ENCODE peak calls at places on chromosome 15, in eight cellular contexts. I is suprapubic skin, J is ovary, A is kidney epithelial cell, Q is OCI-LY7, X is astrocyte of the spinal cord, K is adrenal gland, O is WERI-Rb-1. Z is an unnamed sample.
A peak's percentile ranks its signal among the peaks of the same experiment; 100 is the strongest.

GRCh38 chr15:92810418-92811138 is 89.5 kb upstream of the CHD2 start:
- DNase-seq in I (peak; percentile 81), J (peak; percentile 83), A (no peak), Q (peak; percentile 91), X (peak; percentile 83), K (peak; percentile 72), O (peak; percentile 78), Z (peak; percentile 55)

GRCh38 chr15:22850055-22850454 is 11.6 kb downstream of the NIPA2 start:
- DNase-seq in I (no peak), J (no peak), A (no peak), Q (no peak), X (no peak), K (no peak), O (no peak), Z (no peak)

GRCh38 chr15:25727867-25728600 is 135.1 kb downstream of the ATP10A start:
- DNase-seq in I (no peak), J (no peak), A (no peak), Q (no peak), X (no peak), K (no peak), O (no peak), Z (no peak)

GRCh38 chr15:81897011-81897677 is 148.7 kb downstream of the MEX3B start:
- DNase-seq in I (no peak), J (no peak), A (no peak), Q (no peak), X (peak; percentile 67), K (no peak), O (no peak), Z (peak; percentile 59)

GRCh38 chr15:24823473-24823872 is 131.3 kb upstream of the SNRPN start:
- DNase-seq in I (no peak), J (no peak), A (no peak), Q (no peak), X (no peak), K (no peak), O (no peak), Z (no peak)

GRCh38 chr15:58374147-58374546 is 57.6 kb upstream of the LIPC start:
- DNase-seq in I (no peak), J (no peak), A (no peak), Q (no peak), X (no peak), K (no peak), O (no peak), Z (peak; percentile 8)

GRCh38 chr15:62737551-62737950 is 305.0 kb upstream of the TPM1 start:
- DNase-seq in I (no peak), J (no peak), A (no peak), Q (no peak), X (peak; percentile 6), K (no peak), O (no peak), Z (peak; percentile 54)

GRCh38 chr15:50438251-50438650 is 14.0 kb downstream of the USP8 start:
- DNase-seq in I (no peak), J (no peak), A (no peak), Q (no peak), X (no peak), K (no peak), O (no peak), Z (no peak)

GRCh38 chr15:85314139-85314538 is 66.3 kb upstream of the AKAP13 start:
- DNase-seq in I (no peak), J (no peak), A (no peak), Q (no peak), X (peak; percentile 28), K (no peak), O (no peak), Z (peak; percentile 62)

GRCh38 chr15:85318732-85319076 is 61.7 kb upstream of the AKAP13 start:
- DNase-seq in I (no peak), J (no peak), A (no peak), Q (no peak), X (no peak), K (no peak), O (no peak), Z (no peak)

GRCh38 chr15:85316244-85316934 is 64.0 kb upstream of the AKAP13 start:
- DNase-seq in I (no peak), J (no peak), A (no peak), Q (no peak), X (peak; percentile 76), K (no peak), O (no peak), Z (peak; percentile 46)

GRCh38 chr15:85314653-85315052 is 65.8 kb upstream of the AKAP13 start:
- DNase-seq in I (no peak), J (no peak), A (no peak), Q (no peak), X (no peak), K (no peak), O (no peak), Z (peak; percentile 31)

DNA sequence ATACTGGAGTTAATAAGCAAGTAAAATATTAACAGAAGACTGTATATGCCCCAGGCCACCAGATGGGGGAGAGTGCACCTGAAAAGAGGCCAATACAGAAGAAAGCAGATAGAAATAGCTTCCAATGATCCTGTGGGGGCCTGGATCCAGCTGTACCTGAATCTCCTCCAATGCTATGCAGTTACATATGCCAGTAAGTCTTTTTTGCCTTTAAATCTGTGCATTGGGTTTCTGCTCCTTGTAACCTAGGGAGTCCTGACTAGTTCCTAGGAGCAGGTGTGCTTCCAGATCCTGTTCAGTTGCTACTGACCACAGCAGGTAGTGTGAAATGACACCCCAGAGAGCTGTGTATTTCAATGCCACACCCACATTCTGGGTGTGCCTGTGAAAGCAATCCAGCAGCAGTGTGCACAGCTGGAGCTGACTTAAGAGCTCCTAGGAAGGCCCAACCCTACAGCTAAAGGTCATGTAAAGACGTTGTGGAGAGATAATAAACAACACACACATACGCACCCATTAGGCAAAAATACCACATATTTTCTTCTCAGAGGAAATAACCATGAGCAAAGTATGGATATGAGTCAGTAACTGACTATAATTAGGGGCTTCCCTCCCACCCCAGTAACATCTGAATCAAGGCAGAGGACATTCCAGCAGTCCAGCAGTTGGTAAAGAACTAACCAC is 62.2 kb upstream of the AKAP13 start:
- DNase-seq in I (no peak), J (no peak), A (peak; percentile 56), Q (peak; percentile 39), X (peak; percentile 97), K (no peak), O (no peak), Z (peak; percentile 92)
- TF ChIP-seq CTCF in I (no peak), J (no peak), A (peak; percentile 27), Q (peak; percentile 77), X (peak; percentile 22), K (no peak), O (peak; percentile 13), Z (peak; percentile 32)

DNA sequence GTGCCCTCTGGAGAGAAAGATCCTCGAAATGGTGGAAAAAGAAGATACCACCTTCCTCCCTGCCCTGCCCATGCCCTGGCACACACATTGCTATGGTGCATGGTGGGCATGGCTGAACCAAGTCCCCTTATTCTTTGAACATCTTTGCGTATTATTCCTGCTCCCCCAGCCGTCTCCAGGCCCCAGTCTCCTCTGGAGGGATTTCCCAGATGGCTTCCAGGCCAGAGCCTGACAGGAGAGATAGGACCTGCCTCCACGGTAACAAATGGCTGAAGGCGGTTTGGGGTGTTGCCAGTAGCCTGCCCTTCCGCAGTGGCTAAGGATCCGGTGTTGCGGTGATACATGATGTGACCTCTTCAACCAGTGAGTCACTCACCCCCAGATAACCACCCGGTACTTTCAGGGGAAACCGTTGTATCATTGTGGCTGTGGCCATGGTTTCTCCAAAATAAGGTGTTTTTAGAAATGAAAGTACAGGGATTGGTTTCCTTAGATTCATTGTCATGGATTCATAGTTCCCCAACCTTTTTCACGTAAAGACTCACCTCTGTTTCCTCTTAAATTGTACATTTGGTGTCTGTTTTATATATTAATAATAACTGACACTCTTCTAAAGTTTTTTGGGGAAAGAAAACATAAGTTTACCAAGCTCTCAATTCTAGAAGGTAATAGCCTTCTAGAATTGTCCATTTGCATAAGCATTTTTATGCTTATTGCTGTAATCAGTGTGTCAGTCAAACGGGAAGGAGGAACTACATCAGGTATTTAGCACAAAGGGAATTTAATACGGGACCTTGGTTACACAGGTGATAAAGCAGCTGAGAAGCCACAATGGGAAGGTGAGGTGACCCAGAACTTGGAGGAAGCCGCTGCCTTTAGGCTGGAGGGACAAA is 25.9 kb downstream of the SMAD3 start:
- DNase-seq in I (no peak), J (peak; percentile 75), A (peak; percentile 88), Q (no peak), X (peak; percentile 96), K (peak; percentile 92), O (no peak), Z (peak; percentile 76)
- H3K4me3 ChIP-seq in I (no peak overlapping the region), J (no peak overlapping the region), A (no peak overlapping the region), Q (peak overlapping the region; percentile 48), X (no peak overlapping the region), K (no peak overlapping the region), O (no peak overlapping the region), Z (no peak overlapping the region)

DNA sequence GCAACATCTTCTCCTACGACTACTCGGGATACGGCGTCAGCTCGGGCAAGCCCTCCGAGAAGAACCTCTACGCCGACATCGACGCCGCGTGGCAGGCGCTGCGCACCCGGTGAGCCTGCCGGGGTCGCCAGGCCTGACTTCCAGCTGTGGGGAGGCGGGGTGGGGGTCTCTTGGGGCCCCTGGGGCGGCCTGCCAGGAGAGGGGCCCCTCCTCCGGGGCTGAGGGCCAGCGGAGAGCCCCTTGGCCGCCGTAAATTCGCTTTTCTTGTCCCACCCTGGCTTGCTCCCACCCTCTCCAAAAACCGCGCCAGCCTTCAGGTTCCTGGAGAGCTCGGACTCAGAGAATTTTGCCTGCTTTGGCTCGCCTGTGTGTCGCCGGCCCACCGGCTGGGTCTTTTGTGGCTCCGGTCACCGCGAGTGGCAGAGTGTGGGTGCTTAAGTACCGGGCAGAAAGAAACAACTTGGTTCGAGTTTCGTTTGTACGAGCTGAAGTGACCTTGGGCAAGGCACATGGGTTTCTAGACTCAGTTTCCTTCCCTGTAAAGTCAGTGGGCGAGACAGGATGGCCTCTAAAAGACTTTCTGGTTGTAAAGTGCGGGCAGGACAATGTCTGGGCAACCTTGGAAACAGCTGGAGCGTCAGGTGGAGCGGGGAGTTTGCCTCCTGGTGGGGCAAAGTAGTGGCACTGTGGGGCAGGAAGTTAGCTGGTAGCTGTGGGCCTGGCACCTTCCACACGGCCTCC is 971 bp downstream of the ABHD17C start:
- DNase-seq in I (no peak), J (peak; percentile 36), A (no peak), Q (peak; percentile 1), X (peak; percentile 17), K (peak; percentile 2), O (no peak), Z (no peak)
- TF ChIP-seq CTCF in I (peak; percentile 28), J (no peak), A (peak; percentile 30), Q (no peak), X (peak; percentile 34), K (no peak), O (peak; percentile 26), Z (peak; percentile 42)

GRCh38 chr15:74399511-74400312 is 32.3 kb upstream of the CYP11A1 start:
- DNase-seq in I (no peak), J (no peak), A (no peak), Q (peak; percentile 69), X (peak; percentile 87), K (no peak), O (no peak), Z (peak; percentile 81)
- H3K4me3 ChIP-seq in I (no peak overlapping the region), J (no peak overlapping the region), A (no peak overlapping the region), Q (peak overlapping the region; percentile 39), X (no peak overlapping the region), K (no peak overlapping the region), O (no peak overlapping the region), Z (no peak overlapping the region)

GRCh38 chr15:85551221-85551832 is 170.9 kb downstream of the AKAP13 start:
- DNase-seq in I (no peak), J (no peak), A (no peak), Q (no peak), X (no peak), K (no peak), O (no peak), Z (peak; percentile 41)
- TF ChIP-seq CTCF in I (no peak), J (no peak), A (no peak), Q (no peak), X (no peak), K (no peak), O (no peak), Z (no peak)

Z was measured in AG10803.